ENCODE peak calls at places on chromosomes 3 and 15, in seven cellular contexts. C is HCT116, K is GM06990, R is pancreas, E is ovary, V is A549, Q is lung. X is an unnamed sample.

GRCh38 chr3:25683410-25683809 is 18.7 kb upstream of the TOP2B start:
- DNase-seq in C (no peak), K (no peak), R (no peak), E (no peak), V (no peak), Q (no peak), X (no peak)

GRCh38 chr15:64731012-64731806 is 44.2 kb downstream of the RBPMS2 start:
- DNase-seq in C (peak; percentile 75), K (no peak), R (peak; percentile 94), E (peak; percentile 82), V (peak; percentile 83), Q (peak; percentile 87), X (peak; percentile 88)

GRCh38 chr3:195583831-195584542 is at the start of gene APOD:
- DNase-seq in C (no peak), K (no peak), R (no peak), E (peak; percentile 50), V (peak; percentile 25), Q (peak; percentile 33), X (no peak)

GRCh38 chr3:9600597-9600996 is 47.0 kb upstream of the LHFPL4 start:
- DNase-seq in C (no peak), K (no peak), R (peak; percentile 81), E (peak; percentile 9), V (peak; percentile 21), Q (peak; percentile 38), X (peak; percentile 1)

GRCh38 chr3:14827776-14828175 is 9.0 kb downstream of the FGD5 start:
- DNase-seq in C (no peak), K (no peak), R (no peak), E (no peak), V (no peak), Q (no peak), X (no peak)

GRCh38 chr3:40588406-40588805 is 63.6 kb downstream of the ZNF621 start:
- DNase-seq in C (no peak), K (no peak), R (no peak), E (no peak), V (no peak), Q (no peak), X (peak; percentile 18)

GRCh38 chr3:63130625-63131024 is 147.5 kb upstream of the SYNPR start:
- DNase-seq in C (no peak), K (no peak), R (no peak), E (no peak), V (no peak), Q (no peak), X (no peak)

GRCh38 chr3:128922804-128923459 is 43.5 kb downstream of the ACAD9 start:
- DNase-seq in C (no peak), K (no peak), R (no peak), E (no peak), V (no peak), Q (no peak), X (no peak)

GRCh38 chr15:69414702-69415161 is 583 bp downstream of the KIF23 start:
- DNase-seq in C (peak; percentile 4), K (peak; percentile 56), R (peak; percentile 68), E (peak; percentile 15), V (peak; percentile 83), Q (peak; percentile 57), X (peak; percentile 69)

GRCh38 chr3:153273767-153274443 is 111.9 kb downstream of the RAP2B start:
- DNase-seq in C (no peak), K (no peak), R (no peak), E (no peak), V (no peak), Q (no peak), X (no peak)

GRCh38 chr15:65355173-65355982 is 22.4 kb downstream of the IGDCC3 start:
- DNase-seq in C (no peak), K (no peak), R (no peak), E (no peak), V (no peak), Q (no peak), X (no peak)

GRCh38 chr3:36874351-36874874 is 70.4 kb downstream of the TRANK1 start:
- DNase-seq in C (no peak), K (no peak), R (no peak), E (no peak), V (no peak), Q (no peak), X (no peak)

GRCh38 chr3:177530908-177531307 is 333.6 kb upstream of the TBL1XR1 start:
- DNase-seq in C (no peak), K (no peak), R (no peak), E (no peak), V (no peak), Q (no peak), X (no peak)

GRCh38 chr3:182327196-182327681 is 466.1 kb upstream of the ATP11B start:
- DNase-seq in C (no peak), K (no peak), R (no peak), E (no peak), V (no peak), Q (no peak), X (no peak)

GRCh38 chr15:72341361-72341760 is 21.4 kb upstream of the CELF6 start:
- DNase-seq in C (peak; percentile 7), K (no peak), R (no peak), E (no peak), V (peak; percentile 65), Q (no peak), X (no peak)

GRCh38 chr3:119690043-119690656 is 12.7 kb upstream of the CFAP91 start:
- DNase-seq in C (no peak), K (no peak), R (no peak), E (no peak), V (peak; percentile 24), Q (no peak), X (no peak)

GRCh38 chr3:57582470-57583168 is 14.5 kb downstream of the ARF4 start:
- DNase-seq in C (peak; percentile 24), K (no peak), R (no peak), E (no peak), V (peak; percentile 28), Q (no peak), X (peak; percentile 37)

GRCh38 chr3:119834754-119835365 is 53.0 kb downstream of the NR1I2 start:
- DNase-seq in C (no peak), K (no peak), R (no peak), E (no peak), V (no peak), Q (no peak), X (no peak)

GRCh38 chr3:33052671-33053070 is 44.3 kb downstream of the GLB1 start:
- DNase-seq in C (no peak), K (no peak), R (no peak), E (no peak), V (no peak), Q (no peak), X (no peak)

GRCh38 chr3:34238407-34238806 is 440.0 kb downstream of the PDCD6IP start:
- DNase-seq in C (no peak), K (no peak), R (no peak), E (no peak), V (no peak), Q (no peak), X (no peak)

GRCh38 chr3:85567074-85567676 is 608.4 kb downstream of the CADM2 start:
- DNase-seq in C (no peak), K (no peak), R (no peak), E (no peak), V (peak; percentile 59), Q (peak; percentile 30), X (peak; percentile 62)

GRCh38 chr15:38714309-38715072 is 149.9 kb upstream of the RASGRP1 start:
- DNase-seq in C (no peak), K (no peak), R (no peak), E (no peak), V (no peak), Q (no peak), X (no peak)

GRCh38 chr3:196096382-196096953 is 14.6 kb upstream of the TFRC start:
- DNase-seq in C (no peak), K (peak; percentile 65), R (no peak), E (no peak), V (no peak), Q (no peak), X (peak; percentile 89)

GRCh38 chr15:24857777-24858176 is 97.0 kb upstream of the SNRPN start:
- DNase-seq in C (no peak), K (no peak), R (no peak), E (no peak), V (no peak), Q (no peak), X (no peak)

GRCh38 chr3:152707314-152707713 is 127.6 kb upstream of the P2RY1 start:
- DNase-seq in C (no peak), K (peak; percentile 17), R (no peak), E (no peak), V (no peak), Q (no peak), X (peak; percentile 49)

GRCh38 chr3:55061619-55062018 is 133.8 kb upstream of the LRTM1 start:
- DNase-seq in C (no peak), K (no peak), R (no peak), E (no peak), V (no peak), Q (no peak), X (no peak)

GRCh38 chr15:79881254-79881653 is 15.6 kb downstream of the MTHFS start:
- DNase-seq in C (no peak), K (no peak), R (no peak), E (no peak), V (no peak), Q (no peak), X (no peak)
- TF ChIP-seq CTCF in C (no peak), K (no peak), R (no peak), E (no peak), V (no peak), Q (no peak), X (no peak)

GRCh38 chr3:49173116-49173791 is 1.9 kb downstream of the KLHDC8B start:
- DNase-seq in C (no peak), K (no peak), R (no peak), E (peak; percentile 86), V (no peak), Q (no peak), X (no peak)
- H3K4me3 ChIP-seq in C (no peak overlapping the region), K (no peak overlapping the region), R (peak overlapping the region; percentile 72), E (peak overlapping the region; percentile 72), V (no peak overlapping the region), Q (no peak overlapping the region), X (no peak overlapping the region)

GRCh38 chr3:99366663-99367429 is 271.5 kb upstream of the COL8A1 start:
- DNase-seq in C (peak; percentile 6), K (no peak), R (no peak), E (no peak), V (peak; percentile 17), Q (no peak), X (no peak)
- TF ChIP-seq CTCF in C (peak; percentile 29), K (no peak), R (no peak), E (no peak), V (no peak), Q (no peak), X (no peak)

GRCh38 chr3:45106874-45107273 is 39.3 kb downstream of the CDCP1 start:
- DNase-seq in C (no peak), K (no peak), R (no peak), E (no peak), V (no peak), Q (no peak), X (no peak)

GRCh38 chr3:45105855-45106655 is 40.1 kb downstream of the CDCP1 start:
- DNase-seq in C (peak; percentile 73), K (no peak), R (no peak), E (no peak), V (no peak), Q (no peak), X (peak; percentile 30)

GRCh38 chr3:45112939-45113338 is 33.2 kb downstream of the CDCP1 start:
- DNase-seq in C (no peak), K (no peak), R (no peak), E (no peak), V (no peak), Q (no peak), X (no peak)

GRCh38 chr3:45110185-45110833 is 35.9 kb downstream of the CDCP1 start:
- DNase-seq in C (no peak), K (no peak), R (no peak), E (no peak), V (no peak), Q (no peak), X (peak; percentile 55)

GRCh38 chr3:45109736-45110135 is 36.4 kb downstream of the CDCP1 start:
- DNase-seq in C (no peak), K (no peak), R (no peak), E (no peak), V (no peak), Q (no peak), X (no peak)
- H3K4me3 ChIP-seq in C (no peak overlapping the region), K (no peak overlapping the region), R (no peak overlapping the region), E (no peak overlapping the region), V (no peak overlapping the region), Q (no peak overlapping the region), X (no peak overlapping the region)

X was measured in GM12865.